ENCODE peak calls at places on chromosome 10, in five cellular contexts. A is Panc1; C is Calu3; I is EH; W is activated naive CD8-positive, alpha-beta T cell treated with anti-CD3 and anti-CD28 coated beads, Interleukin-2, amount 50 U/mL, for 16 hours. X is an unnamed sample.

GRCh38 chr10:117218654-117219053 is 21.4 kb downstream of the KCNK18 start:
- DNase-seq in A (no peak), C (no peak), I (peak), W (no peak), X (no peak)

GRCh38 chr10:6300106-6300783 is 97.5 kb downstream of the PFKFB3 start:
- DNase-seq in A (no peak), C (peak), I (peak), W (no peak), X (peak)

GRCh38 chr10:33863347-33863746 is 528.9 kb upstream of the NRP1 start:
- DNase-seq in A (no peak), C (no peak), I (no peak), W (no peak), X (no peak)

GRCh38 chr10:72784551-72785421 is 92.8 kb downstream of the MCU start:
- DNase-seq in A (peak), C (peak), I (peak), W (no peak), X (no peak)

GRCh38 chr10:56116684-56117083 is 244.4 kb downstream of the ZWINT start:
- DNase-seq in A (no peak), C (no peak), I (no peak), W (no peak), X (no peak)

GRCh38 chr10:97891497-97892167 is 42.0 kb downstream of the GOLGA7B start:
- DNase-seq in A (no peak), C (no peak), I (no peak), W (no peak), X (no peak)

GRCh38 chr10:44051584-44052385 is 333.1 kb downstream of the CXCL12 start:
- DNase-seq in A (no peak), C (no peak), I (peak), W (no peak), X (no peak)

GRCh38 chr10:91551856-91552255 is 81.0 kb downstream of the PPP1R3C start:
- DNase-seq in A (peak), C (peak), I (peak), W (no peak), X (no peak)

GRCh38 chr10:79453392-79453791 is 8.0 kb upstream of the ZCCHC24 start:
- DNase-seq in A (no peak), C (no peak), I (no peak), W (no peak), X (no peak)

GRCh38 chr10:42933454-42934340 is 143.2 kb upstream of the RET start:
- DNase-seq in A (no peak), C (peak), I (no peak), W (no peak), X (peak)

GRCh38 chr10:112338957-112339356 is 35.0 kb upstream of the ACSL5 start:
- DNase-seq in A (no peak), C (no peak), I (no peak), W (no peak), X (peak)

GRCh38 chr10:17617031-17617911 is at the start of gene HACD1:
- DNase-seq in A (no peak), C (peak), I (peak), W (no peak), X (peak)

GRCh38 chr10:73906524-73907447 is 4.1 kb upstream of the PLAU start:
- DNase-seq in A (no peak), C (peak), I (peak), W (no peak), X (no peak)

GRCh38 chr10:70903262-70903921 is 15.0 kb upstream of the PCBD1 start:
- DNase-seq in A (no peak), C (peak), I (peak), W (no peak), X (peak)

GRCh38 chr10:687583-688286 is 1.7 kb downstream of the DIP2C start:
- DNase-seq in A (no peak), C (no peak), I (no peak), W (no peak), X (no peak)

GRCh38 chr10:17730667-17731066 is 21.3 kb upstream of the TMEM236 start:
- DNase-seq in A (no peak), C (no peak), I (no peak), W (no peak), X (no peak)

GRCh38 chr10:60384708-60385398 is 4.8 kb downstream of the ANK3 start:
- DNase-seq in A (no peak), C (peak), I (peak), W (no peak), X (no peak)

GRCh38 chr10:51937736-51938135 is 238.3 kb upstream of the CSTF2T start:
- DNase-seq in A (no peak), C (no peak), I (peak), W (no peak), X (no peak)

GRCh38 chr10:114026189-114027040 is 17.3 kb upstream of the ADRB1 start:
- DNase-seq in A (peak), C (no peak), I (peak), W (no peak), X (no peak)

GRCh38 chr10:103395754-103396066 is 565 bp downstream of the ATP5MK start:
- DNase-seq in A (no peak), C (no peak), I (peak), W (no peak), X (peak)

GRCh38 chr10:108204528-108205313 is 1040.2 kb upstream of the SORCS1 start:
- DNase-seq in A (peak), C (no peak), I (peak), W (no peak), X (no peak)

GRCh38 chr10:33067481-33067880 is 109.5 kb upstream of the ITGB1 start:
- DNase-seq in A (no peak), C (no peak), I (peak), W (no peak), X (no peak)